ENCODE peak calls at places on chromosomes 13 and 19, in four cellular contexts. T is AG08395; L is stomach; I is activated CD4-positive, alpha-beta memory T cell treated with anti-CD3 and anti-CD28 coated beads, Interleukin-2, amount 10 ng/mL, durations not matched to agents 7 days and 5 days. P is an unnamed sample.

GRCh38 chr13:90867336-90867683 is 480.2 kb upstream of the MIR17HG start:
- DNase-seq in T (peak), L (peak), I (no peak), P (peak)

GRCh38 chr19:7522923-7523667 is 671 bp downstream of the MCOLN1 start:
- DNase-seq in T (peak), L (no peak), I (no peak), P (no peak)

GRCh38 chr13:99970761-99971575 is 599 bp downstream of the ZIC5 start:
- DNase-seq in T (no peak), L (no peak), I (no peak), P (no peak)

GRCh38 chr19:51607920-51608562 is 22.2 kb downstream of the SIGLEC5 start:
- DNase-seq in T (peak), L (peak), I (peak), P (peak)

GRCh38 chr19:51023946-51024345 is 2.5 kb downstream of the KLK11 start:
- DNase-seq in T (no peak), L (no peak), I (no peak), P (no peak)

GRCh38 chr13:37531054-37531453 is 67.5 kb downstream of the POSTN start:
- DNase-seq in T (no peak), L (no peak), I (no peak), P (no peak)

GRCh38 chr19:14113762-14114414 is 3.7 kb downstream of the PRKACA start:
- DNase-seq in T (no peak), L (no peak), I (peak), P (no peak)

GRCh38 chr13:71775946-71776345 is 91.1 kb downstream of the DACH1 start:
- DNase-seq in T (no peak), L (no peak), I (no peak), P (no peak)

GRCh38 chr19:3420909-3421619 is 54.7 kb downstream of the NFIC start:
- DNase-seq in T (no peak), L (no peak), I (no peak), P (no peak)

GRCh38 chr19:6720369-6721112 is at the start of gene C3:
- DNase-seq in T (peak), L (peak), I (no peak), P (peak)

GRCh38 chr13:110347535-110348308 is 40.6 kb downstream of the COL4A2 start:
- DNase-seq in T (peak), L (no peak), I (no peak), P (no peak)

GRCh38 chr19:277581-278165 is 13.5 kb downstream of the PLPP2 start:
- DNase-seq in T (no peak), L (no peak), I (no peak), P (no peak)

GRCh38 chr13:42485272-42485671 is 88.7 kb upstream of the TNFSF11 start:
- DNase-seq in T (no peak), L (no peak), I (no peak), P (no peak)

GRCh38 chr13:39415403-39415802 is 187.6 kb downstream of the LHFPL6 start:
- DNase-seq in T (peak), L (no peak), I (no peak), P (no peak)

GRCh38 chr19:14689598-14690503 is at the start of gene ZNF333:
- DNase-seq in T (peak), L (peak), I (peak), P (peak)

P was measured in tibial nerve.